ENCODE peak calls at places on chromosomes 6 and 20, in eight cellular contexts. X is NT2/D1, G is AG09319, Q is iPS DF 19.7, F is HTR-8/SVneo, T is NCI-H774, R is Calu3, K is AG08395. C is an unnamed sample.

GRCh38 chr20:42484335-42484734 is 705.4 kb downstream of the PTPRT start:
- DNase-seq in Q (no peak), X (no peak), T (no peak), K (no peak), G (no peak), F (no peak), R (no peak), C (no peak)

GRCh38 chr6:62808575-62809293 is 402.5 kb upstream of the FKBP1C start:
- DNase-seq in F (no peak), K (no peak), G (no peak), T (peak), X (no peak), R (no peak), Q (no peak), C (no peak)

GRCh38 chr6:106770663-106771062 is 141.3 kb downstream of the QRSL1 start:
- DNase-seq in K (no peak), R (no peak), T (no peak), Q (no peak), G (no peak), X (no peak), F (no peak), C (no peak)

GRCh38 chr20:62063601-62063980 is 2.1 kb downstream of the TAF4 start:
- DNase-seq in X (no peak), T (no peak), Q (no peak), K (peak), G (no peak), F (no peak), R (no peak), C (no peak)

GRCh38 chr6:103784117-103784516 is 1075.6 kb downstream of the HACE1 start:
- DNase-seq in K (no peak), G (no peak), X (peak), F (no peak), T (no peak), R (no peak), Q (no peak), C (no peak)

GRCh38 chr6:151121900-151122299 is 117.9 kb upstream of the AKAP12 start:
- DNase-seq in G (no peak), R (no peak), K (no peak), Q (no peak), T (no peak), X (no peak), F (no peak), C (no peak)

GRCh38 chr6:7198833-7199800 is 91.4 kb downstream of the RREB1 start:
- DNase-seq in F (no peak), R (no peak), T (no peak), G (no peak), Q (no peak), K (no peak), X (no peak), C (no peak)

GRCh38 chr6:28903686-28904085 is 20.1 kb downstream of the TRIM27 start:
- DNase-seq in K (no peak), F (no peak), Q (no peak), R (no peak), G (no peak), X (no peak), T (no peak), C (no peak)

GRCh38 chr20:63202811-63203526 is 13.0 kb downstream of the YTHDF1 start:
- DNase-seq in Q (no peak), R (no peak), T (no peak), F (no peak), K (no peak), G (no peak), X (no peak), C (no peak)

GRCh38 chr20:4544765-4545164 is 176.9 kb upstream of the PRND start:
- DNase-seq in K (no peak), Q (no peak), F (no peak), T (no peak), R (no peak), X (no peak), G (no peak), C (no peak)

GRCh38 chr6:168088161-168089106 is 9.4 kb upstream of the FRMD1 start:
- DNase-seq in Q (no peak), K (peak), T (no peak), F (peak), X (peak), R (no peak), G (no peak), C (no peak)

GRCh38 chr6:140921366-140922226 is 1211.1 kb upstream of the GJE1 start:
- DNase-seq in T (peak), F (peak), Q (peak), G (peak), K (peak), X (peak), R (peak), C (no peak)

GRCh38 chr20:32539063-32539816 is 45.9 kb downstream of the NOL4L start:
- DNase-seq in K (no peak), R (no peak), T (no peak), F (no peak), Q (no peak), G (no peak), X (no peak), C (no peak)

GRCh38 chr20:38581013-38581412 is at the start of gene ADIG:
- DNase-seq in Q (no peak), K (no peak), R (no peak), X (no peak), G (no peak), T (no peak), F (no peak), C (no peak)

GRCh38 chr6:159197251-159197650 is 28.1 kb downstream of the FNDC1 start:
- DNase-seq in F (no peak), R (no peak), T (no peak), G (no peak), Q (no peak), K (no peak), X (no peak), C (no peak)

GRCh38 chr6:33897193-33897479 is 93.3 kb upstream of the MLN start:
- DNase-seq in X (no peak), Q (no peak), F (no peak), R (no peak), K (no peak), T (no peak), G (no peak), C (no peak)

C was measured in activated T-helper 1 cell treated with anti-CD3 and anti-CD28 coated beads, Interleukin-2, amount 50 U/mL, for 16 hours.